ENCODE peak calls at places on chromosomes 4 and X, in ten cellular contexts. N is testis; V is GM13976; C is activated naive CD8-positive, alpha-beta T cell treated with anti-CD3 and anti-CD28 coated beads, Interleukin-2, amount 50 U/mL, for 16 hours; Q is ELR; F is stimulated activated CD4-positive, alpha-beta T cell treated with anti-CD3 and anti-CD28 coated beads, TNF-alpha, amount 100 ng/mL, for 48 hours; O is kidney; B is MCF 10A; P is mesothelial cell of epicardium; M is PC-3. H is an unnamed sample.

GRCh38 chr4:84433603-84434232 is 65.4 kb downstream of the NKX6-1 start:
- DNase-seq in V (no peak), O (no peak), P (no peak), N (no peak), C (no peak), F (no peak), B (no peak), M (no peak), Q (no peak), H (no peak)

GRCh38 chr4:142563682-142564291 is 282.3 kb downstream of the INPP4B start:
- DNase-seq in C (no peak), P (no peak), B (peak), Q (peak), O (no peak), V (no peak), M (no peak), N (no peak), F (no peak), H (no peak)

GRCh38 chrX:128464091-128464490 is 411.9 kb upstream of the ACTRT1 start:
- DNase-seq in P (no peak), Q (no peak), F (no peak), M (peak), B (peak), C (no peak), N (no peak), O (no peak), V (no peak), H (no peak)

GRCh38 chr4:171101845-171102244 is 711.4 kb upstream of the GALNTL6 start:
- DNase-seq in V (no peak), O (no peak), C (no peak), Q (no peak), M (no peak), F (no peak), N (no peak), B (no peak), P (no peak), H (no peak)

GRCh38 chrX:45803383-45803921 is 602.8 kb upstream of the DIPK2B start:
- DNase-seq in M (peak), C (no peak), O (no peak), P (no peak), V (no peak), B (peak), N (no peak), Q (peak), F (no peak), H (no peak)

GRCh38 chr4:59664771-59665170 is 1535.4 kb upstream of the ADGRL3 start:
- DNase-seq in Q (no peak), C (no peak), B (no peak), N (no peak), M (no peak), V (no peak), O (no peak), F (no peak), P (no peak), H (no peak)

GRCh38 chr4:14025891-14026290 is 398.4 kb upstream of the BOD1L1 start:
- DNase-seq in N (no peak), V (no peak), M (no peak), O (no peak), B (no peak), C (no peak), P (no peak), Q (no peak), F (no peak), H (no peak)

GRCh38 chr4:124044330-124044729 is 647.7 kb downstream of the SPRY1 start:
- DNase-seq in C (no peak), V (no peak), Q (no peak), P (no peak), B (no peak), M (no peak), F (no peak), N (no peak), O (no peak), H (no peak)

GRCh38 chr4:2913168-2913567 is 50.0 kb downstream of the NOP14 start:
- DNase-seq in C (no peak), V (no peak), N (no peak), O (peak), M (no peak), P (no peak), B (no peak), F (no peak), Q (no peak), H (peak)

GRCh38 chrX:13283968-13284914 is 35.6 kb downstream of the ATXN3L start:
- DNase-seq in N (no peak), C (no peak), O (no peak), Q (peak), F (no peak), P (no peak), V (no peak), B (peak), M (peak), H (peak)

GRCh38 chrX:67523932-67524331 is 19.9 kb upstream of the AR start:
- DNase-seq in P (no peak), B (peak), Q (no peak), M (no peak), N (no peak), V (no peak), C (no peak), O (no peak), F (no peak), H (peak)

GRCh38 chr4:139961344-139961948 is 192.5 kb downstream of the MAML3 start:
- DNase-seq in N (no peak), O (no peak), B (no peak), V (no peak), P (no peak), M (no peak), F (no peak), C (no peak), Q (peak), H (peak)

GRCh38 chr4:13989496-13989895 is 362.0 kb upstream of the BOD1L1 start:
- DNase-seq in M (no peak), C (no peak), Q (no peak), B (peak), O (no peak), F (no peak), N (peak), V (no peak), P (no peak), H (no peak)

GRCh38 chr4:7128234-7128633 is 60.4 kb upstream of the GRPEL1 start:
- DNase-seq in F (no peak), V (no peak), B (no peak), N (no peak), C (no peak), P (no peak), O (no peak), Q (no peak), M (no peak), H (no peak)

GRCh38 chr4:106245176-106245575 is 70.8 kb downstream of the TBCK start:
- DNase-seq in N (no peak), F (no peak), B (peak), M (peak), V (no peak), C (no peak), O (no peak), P (no peak), Q (no peak), H (peak)

GRCh38 chr4:43682551-43682950 is 766.1 kb downstream of the KCTD8 start:
- DNase-seq in Q (peak), C (no peak), F (no peak), M (peak), P (no peak), B (peak), O (no peak), V (no peak), N (no peak), H (no peak)

H was measured in dermis microvascular lymphatic vessel endothelial cell.